ENCODE peak calls at places on chromosomes 3 and 15, in eight cellular contexts. D is transverse colon, Q is upper lobe of right lung, M is Calu3, G is psoas muscle, X is cardiac fibroblast, C is uterus, V is sigmoid colon. P is an unnamed sample.
A peak's percentile ranks its signal among the peaks of the same experiment; 100 is the strongest.

GRCh38 chr15:65211157-65211982 is at the start of gene CILP:
- DNase-seq in C (peak; percentile 57), M (no peak), Q (no peak), D (no peak), G (peak; percentile 66), X (peak; percentile 54), V (peak; percentile 85), P (no peak)

GRCh38 chr3:118128886-118129285 is 905.8 kb downstream of the IGSF11 start:
- DNase-seq in X (no peak), C (no peak), M (no peak), G (no peak), V (no peak), D (no peak), Q (no peak), P (no peak)

GRCh38 chr3:13564751-13565560 is 16.0 kb downstream of the FBLN2 start:
- DNase-seq in Q (no peak), G (peak; percentile 2), V (no peak), M (no peak), X (no peak), D (no peak), C (no peak), P (no peak)

GRCh38 chr3:152320201-152320617 is 51.5 kb downstream of the MBNL1 start:
- DNase-seq in V (no peak), Q (no peak), C (no peak), D (no peak), M (no peak), G (no peak), X (peak; percentile 59), P (no peak)

GRCh38 chr15:63502843-63503738 is 1.3 kb upstream of the USP3 start:
- DNase-seq in V (peak; percentile 95), C (peak; percentile 90), D (peak; percentile 96), M (peak; percentile 97), X (peak; percentile 99), G (peak; percentile 91), Q (peak; percentile 97), P (no peak)

GRCh38 chr3:102206506-102207145 is 228.2 kb upstream of the ZPLD1 start:
- DNase-seq in D (peak; percentile 68), V (peak; percentile 96), C (peak; percentile 85), M (no peak), G (peak; percentile 71), X (peak; percentile 86), Q (peak; percentile 78), P (no peak)

GRCh38 chr3:95627697-95628096 is 1186.7 kb upstream of the EPHA6 start:
- DNase-seq in C (no peak), G (no peak), X (no peak), V (no peak), M (no peak), D (no peak), Q (no peak), P (no peak)

GRCh38 chr15:84099181-84099580 is 136.4 kb upstream of the GOLGA6L4 start:
- DNase-seq in M (peak; percentile 20), G (peak; percentile 18), V (no peak), X (peak; percentile 47), Q (no peak), C (no peak), D (peak; percentile 12), P (no peak)

GRCh38 chr3:188185717-188186236 is 31.8 kb downstream of the LPP start:
- DNase-seq in D (peak; percentile 62), X (no peak), M (peak; percentile 63), C (no peak), G (peak; percentile 30), Q (no peak), V (no peak), P (no peak)

GRCh38 chr15:78059110-78059839 is 18.2 kb downstream of the TBC1D2B start:
- DNase-seq in C (no peak), D (no peak), M (no peak), G (no peak), V (no peak), X (no peak), Q (no peak), P (no peak)

DNA sequence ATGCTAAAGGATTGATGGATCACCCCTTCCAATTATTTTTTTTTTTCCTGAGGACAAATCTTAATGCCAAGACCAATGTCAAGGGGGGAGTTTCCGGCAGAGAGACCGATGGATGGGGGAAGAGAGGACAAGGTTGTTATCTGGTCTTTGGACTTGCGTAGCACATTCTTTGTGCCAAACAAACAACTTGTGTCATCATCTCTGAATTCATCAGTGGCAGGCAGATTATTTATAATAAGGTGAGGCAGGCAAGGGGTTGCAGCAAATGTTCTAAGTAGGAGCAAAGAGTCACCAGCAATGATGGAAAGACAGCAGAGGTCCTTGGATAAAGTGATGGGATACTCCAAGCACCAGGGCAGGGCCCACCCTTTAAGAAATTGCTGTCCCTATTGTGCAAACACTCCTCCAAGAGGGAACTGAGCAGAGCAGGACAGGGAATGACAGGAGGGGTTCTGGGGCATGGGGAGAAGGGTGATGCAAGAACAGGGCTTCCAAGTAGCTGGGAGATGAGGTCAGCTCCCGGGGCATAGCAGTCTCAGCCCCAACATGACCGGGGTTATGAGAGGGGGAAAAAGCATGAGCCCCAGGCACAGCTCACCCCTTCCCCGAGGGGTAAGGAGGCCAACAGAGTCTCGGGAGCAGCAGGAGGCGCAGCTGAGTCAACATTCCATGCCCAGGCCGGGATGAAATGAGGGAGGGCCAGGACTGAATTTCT is 57.4 kb downstream of the ANXA2 start:
- DNase-seq in G (no peak), D (no peak), X (no peak), M (no peak), V (no peak), Q (no peak), C (no peak), P (no peak)
- TF ChIP-seq CTCF in G (no peak), D (no peak), X (peak; percentile 31), M (no peak), V (no peak), Q (no peak), C (no peak), P (peak; percentile 33)

GRCh38 chr3:10835406-10835805 is 19.4 kb downstream of the SLC6A11 start:
- DNase-seq in V (no peak), D (no peak), X (no peak), G (no peak), Q (no peak), C (no peak), M (no peak), P (no peak)
- TF ChIP-seq CTCF in V (no peak), D (no peak), X (no peak), G (no peak), Q (no peak), C (no peak), M (peak; percentile 16), P (no peak)

GRCh38 chr15:96230557-96231181 is 99.8 kb upstream of the NR2F2 start:
- DNase-seq in X (peak; percentile 22), Q (no peak), G (no peak), V (no peak), D (no peak), M (no peak), C (no peak), P (no peak)
- TF ChIP-seq CTCF in X (no peak), Q (no peak), G (no peak), V (no peak), D (no peak), M (no peak), C (no peak), P (no peak)

DNA sequence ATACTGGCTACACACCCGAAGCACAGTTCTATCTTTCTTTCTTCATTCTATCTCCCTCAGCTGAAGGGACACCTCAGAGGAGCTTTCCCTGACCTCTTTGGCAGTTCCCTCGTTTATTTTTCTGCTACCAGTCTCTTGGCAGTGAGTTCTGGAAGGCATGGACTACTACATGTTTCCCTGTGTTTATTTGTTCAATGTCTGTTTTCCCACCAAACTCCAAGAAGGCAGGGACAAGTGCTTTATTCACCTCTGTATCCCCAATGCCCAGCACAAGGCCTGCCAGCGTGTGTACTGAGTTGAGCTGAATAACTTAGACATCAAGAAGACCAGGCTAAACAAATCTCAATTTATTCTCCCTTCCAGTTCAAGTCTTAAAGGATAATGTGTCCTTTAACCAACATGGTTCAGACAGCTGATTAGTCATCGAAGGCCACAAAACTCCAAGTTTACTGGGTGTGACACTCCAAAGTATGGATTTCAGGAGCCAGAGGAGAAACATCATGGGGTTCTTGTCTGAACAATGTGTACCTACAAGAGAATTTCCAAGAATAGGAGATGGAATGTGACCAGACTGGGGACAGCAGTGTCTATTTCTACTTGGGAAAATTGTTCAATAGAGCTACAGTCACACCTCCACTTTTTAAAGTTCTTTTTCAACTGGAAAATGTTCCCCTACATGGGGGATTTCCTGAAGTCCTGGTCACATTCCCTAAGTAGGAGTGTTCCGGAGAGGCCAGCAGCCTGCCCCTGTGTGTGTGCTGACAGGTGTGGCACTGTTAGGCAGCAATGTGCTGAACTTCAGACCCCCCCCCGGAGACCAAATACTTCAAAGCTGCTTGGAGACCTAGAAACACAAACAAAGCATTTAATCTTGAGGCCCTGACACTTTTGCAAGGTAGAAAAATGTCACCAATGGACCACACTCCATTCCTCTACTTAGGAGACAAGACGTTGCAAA is 259.9 kb upstream of the CTNNB1 start:
- DNase-seq in X (no peak), M (peak; percentile 59), Q (peak; percentile 75), D (no peak), G (peak; percentile 23), C (no peak), V (no peak), P (no peak)
- TF ChIP-seq CTCF in X (no peak), M (no peak), Q (no peak), D (no peak), G (no peak), C (no peak), V (no peak), P (no peak)

GRCh38 chr3:144687862-144688261 is 716.2 kb downstream of the DIPK2A start:
- DNase-seq in C (no peak), G (no peak), D (no peak), X (peak; percentile 5), M (no peak), Q (no peak), V (no peak), P (no peak)
- TF ChIP-seq CTCF in C (no peak), G (no peak), D (no peak), X (no peak), M (no peak), Q (no peak), V (no peak), P (no peak)

GRCh38 chr15:86135030-86135429 is 55.4 kb downstream of the AGBL1 start:
- DNase-seq in Q (no peak), C (peak; percentile 67), V (no peak), X (no peak), D (peak; percentile 7), M (no peak), G (peak; percentile 20), P (no peak)

GRCh38 chr15:86138798-86139197 is 59.1 kb downstream of the AGBL1 start:
- DNase-seq in X (no peak), Q (no peak), C (no peak), V (no peak), M (no peak), D (no peak), G (no peak), P (no peak)

DNA sequence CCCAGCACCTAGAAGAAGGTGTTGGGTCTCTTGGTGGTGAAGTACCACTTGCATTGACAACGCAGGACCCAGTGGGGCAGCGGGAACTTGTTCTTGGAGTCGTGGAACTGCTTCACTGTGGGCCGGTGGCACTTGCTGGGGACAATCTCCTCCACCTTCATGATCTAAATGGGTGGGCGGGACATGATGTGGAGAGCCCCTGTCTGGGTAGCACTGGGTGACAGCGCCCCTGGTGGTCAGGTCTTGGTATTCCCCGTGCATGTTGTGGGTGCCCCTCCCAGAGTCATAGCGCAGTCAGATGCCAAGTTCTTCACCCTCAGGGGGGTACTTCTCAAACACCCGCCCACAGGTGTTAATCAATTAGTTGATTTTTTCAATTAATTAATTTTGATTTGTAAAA is 60.2 kb downstream of the AGBL1 start:
- DNase-seq in X (no peak), C (no peak), V (no peak), Q (no peak), G (no peak), M (peak; percentile 21), D (no peak), P (no peak)
- TF ChIP-seq CTCF in X (no peak), C (no peak), V (no peak), Q (no peak), G (peak; percentile 11), M (no peak), D (peak; percentile 14), P (no peak)

GRCh38 chr3:100796556-100796955 is 87.3 kb downstream of the TFG start:
- DNase-seq in C (no peak), M (no peak), V (no peak), Q (no peak), G (no peak), D (no peak), X (peak; percentile 56), P (no peak)
- TF ChIP-seq CTCF in C (no peak), M (peak; percentile 22), V (no peak), Q (peak; percentile 26), G (peak; percentile 37), D (peak; percentile 9), X (peak; percentile 20), P (peak; percentile 39)